ENCODE peak calls at places on chromosomes 12 and 14, in seven cellular contexts. One of them, this sample, is unnamed.
A peak's percentile ranks its signal among the peaks of the same experiment; 100 is the strongest.

GRCh38 chr12:126389215-126389841 is 1324.1 kb downstream of the AACS start:
- DNase-seq in K562: no peak
- DNase-seq in SK-N-SH: no peak
- DNase-seq in T47D: no peak
- DNase-seq in HCT116: no peak
- DNase-seq in HepG2: no peak
- DNase-seq in H1: no peak
- DNase-seq in this sample: no peak

GRCh38 chr12:18467636-18468520 is 206.6 kb downstream of the PIK3C2G start:
- DNase-seq in T47D: no peak
- DNase-seq in SK-N-SH: no peak
- DNase-seq in HepG2: no peak
- DNase-seq in H1: no peak
- DNase-seq in HCT116: no peak
- DNase-seq in K562: no peak
- DNase-seq in this sample: no peak

GRCh38 chr12:119208626-119209061 is 29.9 kb downstream of the HSPB8 start:
- DNase-seq in HepG2: peak; percentile 33
- DNase-seq in T47D: no peak
- DNase-seq in SK-N-SH: no peak
- DNase-seq in H1: no peak
- DNase-seq in HCT116: no peak
- DNase-seq in K562: no peak
- DNase-seq in this sample: no peak

GRCh38 chr12:3233813-3234212 is 156.6 kb downstream of the TSPAN9 start:
- DNase-seq in HCT116: no peak
- DNase-seq in T47D: no peak
- DNase-seq in SK-N-SH: no peak
- DNase-seq in K562: no peak
- DNase-seq in HepG2: no peak
- DNase-seq in H1: no peak
- DNase-seq in this sample: no peak

GRCh38 chr12:18932715-18933114 is 194.8 kb downstream of the CAPZA3 start:
- DNase-seq in SK-N-SH: no peak
- DNase-seq in K562: no peak
- DNase-seq in HCT116: no peak
- DNase-seq in HepG2: no peak
- DNase-seq in H1: no peak
- DNase-seq in T47D: no peak
- DNase-seq in this sample: no peak

GRCh38 chr12:93683410-93683809 is 6.2 kb downstream of the CRADD start:
- DNase-seq in K562: no peak
- DNase-seq in H1: no peak
- DNase-seq in HepG2: no peak
- DNase-seq in SK-N-SH: no peak
- DNase-seq in HCT116: no peak
- DNase-seq in T47D: no peak
- DNase-seq in this sample: no peak

GRCh38 chr12:52390739-52391617 is 5.5 kb upstream of the KRT84 start:
- DNase-seq in HepG2: peak; percentile 10
- DNase-seq in T47D: no peak
- DNase-seq in SK-N-SH: peak; percentile 44
- DNase-seq in HCT116: peak; percentile 24
- DNase-seq in H1: peak; percentile 66
- DNase-seq in K562: peak; percentile 17
- DNase-seq in this sample: no peak

GRCh38 chr12:25995906-25996305 is 37.4 kb downstream of the RASSF8 start:
- DNase-seq in T47D: no peak
- DNase-seq in H1: no peak
- DNase-seq in HCT116: no peak
- DNase-seq in K562: no peak
- DNase-seq in HepG2: no peak
- DNase-seq in SK-N-SH: no peak
- DNase-seq in this sample: no peak

GRCh38 chr12:44647891-44648690 is 228.0 kb downstream of the NELL2 start:
- DNase-seq in SK-N-SH: no peak
- DNase-seq in K562: no peak
- DNase-seq in H1: no peak
- DNase-seq in HepG2: no peak
- DNase-seq in HCT116: no peak
- DNase-seq in T47D: no peak
- DNase-seq in this sample: no peak

GRCh38 chr12:25808604-25809003 is 149.9 kb upstream of the RASSF8 start:
- DNase-seq in K562: no peak
- DNase-seq in HepG2: no peak
- DNase-seq in HCT116: no peak
- DNase-seq in H1: no peak
- DNase-seq in SK-N-SH: no peak
- DNase-seq in T47D: no peak
- DNase-seq in this sample: no peak

GRCh38 chr12:5094550-5094949 is 50.9 kb downstream of the KCNA5 start:
- DNase-seq in K562: no peak
- DNase-seq in T47D: no peak
- DNase-seq in HCT116: no peak
- DNase-seq in SK-N-SH: no peak
- DNase-seq in H1: no peak
- DNase-seq in HepG2: no peak
- DNase-seq in this sample: no peak

GRCh38 chr12:131828671-131829350 is 618 bp downstream of the MMP17 start:
- DNase-seq in H1: no peak
- DNase-seq in HCT116: no peak
- DNase-seq in HepG2: no peak
- DNase-seq in T47D: no peak
- DNase-seq in K562: peak; percentile 52
- DNase-seq in SK-N-SH: peak; percentile 68
- DNase-seq in this sample: no peak

GRCh38 chr12:29710104-29710503 is 73.6 kb downstream of the TMTC1 start:
- DNase-seq in HepG2: no peak
- DNase-seq in H1: no peak
- DNase-seq in T47D: no peak
- DNase-seq in HCT116: no peak
- DNase-seq in K562: no peak
- DNase-seq in SK-N-SH: peak; percentile 51
- DNase-seq in this sample: no peak

GRCh38 chr14:36520601-36521525 is 831 bp upstream of the NKX2-1 start:
- DNase-seq in T47D: no peak
- DNase-seq in SK-N-SH: peak; percentile 73
- DNase-seq in K562: peak; percentile 24
- DNase-seq in HCT116: peak; percentile 7
- DNase-seq in H1: peak; percentile 80
- DNase-seq in HepG2: peak; percentile 44
- DNase-seq in this sample: no peak

GRCh38 chr12:69739287-69740191 is 879 bp downstream of the RAB3IP start:
- DNase-seq in H1: peak; percentile 64
- DNase-seq in SK-N-SH: peak; percentile 58
- DNase-seq in HepG2: peak; percentile 77
- DNase-seq in K562: no peak
- DNase-seq in T47D: peak; percentile 44
- DNase-seq in HCT116: peak; percentile 4
- DNase-seq in this sample: peak; percentile 28

GRCh38 chr14:76420827-76421226 is 44.9 kb downstream of the ESRRB start:
- DNase-seq in SK-N-SH: no peak
- DNase-seq in HCT116: no peak
- DNase-seq in K562: no peak
- DNase-seq in HepG2: no peak
- DNase-seq in T47D: no peak
- DNase-seq in H1: no peak
- DNase-seq in this sample: no peak

GRCh38 chr14:46048127-46048526 is 603.5 kb downstream of the RPL10L start:
- DNase-seq in HCT116: peak; percentile 39
- DNase-seq in K562: no peak
- DNase-seq in HepG2: peak; percentile 4
- DNase-seq in SK-N-SH: peak; percentile 1
- DNase-seq in T47D: peak; percentile 32
- DNase-seq in H1: peak; percentile 58
- DNase-seq in this sample: peak; percentile 3

GRCh38 chr12:6430124-6430989 is 14.4 kb upstream of the CD27 start:
- DNase-seq in K562: peak; percentile 70
- DNase-seq in HCT116: peak; percentile 76
- DNase-seq in SK-N-SH: no peak
- DNase-seq in H1: no peak
- DNase-seq in HepG2: peak; percentile 72
- DNase-seq in T47D: peak; percentile 2
- DNase-seq in this sample: no peak

GRCh38 chr12:7642876-7643309 is 22.8 kb downstream of the APOBEC1 start:
- DNase-seq in K562: no peak
- DNase-seq in T47D: no peak
- DNase-seq in H1: peak; percentile 65
- DNase-seq in HepG2: peak; percentile 15
- DNase-seq in SK-N-SH: no peak
- DNase-seq in HCT116: peak; percentile 22
- DNase-seq in this sample: no peak

GRCh38 chr12:113960030-113960429 is 6.1 kb downstream of the RBM19 start:
- DNase-seq in H1: no peak
- DNase-seq in K562: no peak
- DNase-seq in HCT116: no peak
- DNase-seq in HepG2: no peak
- DNase-seq in SK-N-SH: no peak
- DNase-seq in T47D: no peak
- DNase-seq in this sample: no peak

GRCh38 chr12:47807338-47807737 is 12.4 kb downstream of the HDAC7 start:
- DNase-seq in T47D: no peak
- DNase-seq in HepG2: no peak
- DNase-seq in K562: no peak
- DNase-seq in SK-N-SH: no peak
- DNase-seq in HCT116: no peak
- DNase-seq in H1: no peak
- DNase-seq in this sample: no peak

GRCh38 chr14:36271939-36272907 is 48.2 kb downstream of the MBIP start:
- DNase-seq in T47D: no peak
- DNase-seq in HCT116: no peak
- DNase-seq in K562: no peak
- DNase-seq in H1: no peak
- DNase-seq in SK-N-SH: peak; percentile 7
- DNase-seq in HepG2: no peak
- DNase-seq in this sample: no peak

GRCh38 chr12:26939192-26939832 is 1.0 kb downstream of the FGFR1OP2 start:
- DNase-seq in HCT116: no peak
- DNase-seq in H1: no peak
- DNase-seq in SK-N-SH: no peak
- DNase-seq in T47D: no peak
- DNase-seq in HepG2: no peak
- DNase-seq in K562: no peak
- DNase-seq in this sample: peak; percentile 34

GRCh38 chr12:53078425-53079225 is 565 bp downstream of the SPRYD3 start:
- DNase-seq in HepG2: no peak
- DNase-seq in SK-N-SH: no peak
- DNase-seq in HCT116: no peak
- DNase-seq in H1: no peak
- DNase-seq in K562: no peak
- DNase-seq in T47D: no peak
- DNase-seq in this sample: no peak

GRCh38 chr14:32331227-32331597 is 2.1 kb downstream of the AKAP6 start:
- DNase-seq in HepG2: no peak
- DNase-seq in HCT116: no peak
- DNase-seq in SK-N-SH: no peak
- DNase-seq in H1: no peak
- DNase-seq in K562: peak; percentile 18
- DNase-seq in T47D: no peak
- DNase-seq in this sample: no peak
- TF ChIP-seq JUND in HepG2: no peak
- TF ChIP-seq JUND in HCT116: no peak
- TF ChIP-seq JUND in SK-N-SH: no peak
- TF ChIP-seq JUND in H1: no peak
- TF ChIP-seq JUND in K562: no peak
- TF ChIP-seq JUND in T47D: no peak
- TF ChIP-seq JUND in this sample: no peak

GRCh38 chr14:74630881-74631690 is 19.0 kb upstream of the LTBP2 start:
- DNase-seq in SK-N-SH: no peak
- DNase-seq in T47D: no peak
- DNase-seq in HCT116: no peak
- DNase-seq in K562: no peak
- DNase-seq in H1: no peak
- DNase-seq in HepG2: no peak
- DNase-seq in this sample: no peak
- TF ChIP-seq JUND in SK-N-SH: no peak
- TF ChIP-seq JUND in T47D: no peak
- TF ChIP-seq JUND in HCT116: no peak
- TF ChIP-seq JUND in K562: no peak
- TF ChIP-seq JUND in H1: no peak
- TF ChIP-seq JUND in HepG2: no peak
- TF ChIP-seq JUND in this sample: no peak

GRCh38 chr14:28661171-28661772 is 105.3 kb upstream of the FOXG1 start:
- DNase-seq in HepG2: peak; percentile 16
- DNase-seq in HCT116: no peak
- DNase-seq in H1: peak; percentile 53
- DNase-seq in SK-N-SH: no peak
- DNase-seq in T47D: no peak
- DNase-seq in K562: no peak
- DNase-seq in this sample: no peak
- TF ChIP-seq JUND in HepG2: no peak
- TF ChIP-seq JUND in HCT116: no peak
- TF ChIP-seq JUND in H1: peak; percentile 94
- TF ChIP-seq JUND in SK-N-SH: no peak
- TF ChIP-seq JUND in T47D: no peak
- TF ChIP-seq JUND in K562: no peak
- TF ChIP-seq JUND in this sample: no peak

GRCh38 chr12:14810953-14811483 is 3.0 kb downstream of the SMCO3 start:
- DNase-seq in K562: no peak
- DNase-seq in SK-N-SH: no peak
- DNase-seq in HCT116: no peak
- DNase-seq in HepG2: peak; percentile 44
- DNase-seq in T47D: no peak
- DNase-seq in H1: no peak
- DNase-seq in this sample: no peak
- TF ChIP-seq JUND in K562: no peak
- TF ChIP-seq JUND in SK-N-SH: no peak
- TF ChIP-seq JUND in HCT116: no peak
- TF ChIP-seq JUND in HepG2: no peak
- TF ChIP-seq JUND in T47D: no peak
- TF ChIP-seq JUND in H1: no peak
- TF ChIP-seq JUND in this sample: no peak

GRCh38 chr12:124588689-124589318 is 21.4 kb upstream of the NCOR2 start:
- DNase-seq in HCT116: no peak
- DNase-seq in K562: no peak
- DNase-seq in SK-N-SH: no peak
- DNase-seq in HepG2: no peak
- DNase-seq in T47D: no peak
- DNase-seq in H1: no peak
- DNase-seq in this sample: no peak
- TF ChIP-seq JUND in HCT116: peak; percentile 55
- TF ChIP-seq JUND in K562: peak; percentile 49
- TF ChIP-seq JUND in SK-N-SH: no peak
- TF ChIP-seq JUND in HepG2: no peak
- TF ChIP-seq JUND in T47D: no peak
- TF ChIP-seq JUND in H1: no peak
- TF ChIP-seq JUND in this sample: no peak

GRCh38 chr12:65728913-65729793 is 95.1 kb upstream of the HMGA2 start:
- DNase-seq in HepG2: no peak
- DNase-seq in K562: no peak
- DNase-seq in H1: peak; percentile 74
- DNase-seq in T47D: no peak
- DNase-seq in HCT116: peak; percentile 59
- DNase-seq in SK-N-SH: no peak
- DNase-seq in this sample: no peak
- TF ChIP-seq JUND in HepG2: no peak
- TF ChIP-seq JUND in K562: no peak
- TF ChIP-seq JUND in H1: no peak
- TF ChIP-seq JUND in T47D: no peak
- TF ChIP-seq JUND in HCT116: peak; percentile 41
- TF ChIP-seq JUND in SK-N-SH: no peak
- TF ChIP-seq JUND in this sample: no peak